ENCODE peak calls at places on chromosome 21, in five cellular contexts. X, G, E, S and V are unnamed samples.

GRCh38 chr21:45826733-45827692 is 154.6 kb upstream of the COL6A1 start:
- DNase-seq in E (no peak), S (no peak), X (no peak), G (no peak), V (no peak)

GRCh38 chr21:16468191-16468590 is 738.4 kb downstream of the USP25 start:
- DNase-seq in G (no peak), S (no peak), X (no peak), E (no peak), V (no peak)

GRCh38 chr21:16424331-16424749 is 694.6 kb downstream of the USP25 start:
- DNase-seq in S (no peak), G (no peak), X (no peak), E (no peak), V (no peak)

GRCh38 chr21:46206163-46207005 is 22.1 kb upstream of the SPATC1L start:
- DNase-seq in E (peak), S (no peak), G (no peak), X (no peak), V (no peak)

GRCh38 chr21:35084869-35085268 is 35.8 kb upstream of the RUNX1 start:
- DNase-seq in S (no peak), G (no peak), X (no peak), E (no peak), V (peak)

GRCh38 chr21:46334351-46335140 is 10.6 kb downstream of the PCNT start:
- DNase-seq in S (no peak), E (no peak), G (no peak), X (no peak), V (no peak)

GRCh38 chr21:25837545-25838263 is 102.9 kb downstream of the GABPA start:
- DNase-seq in G (no peak), E (no peak), S (no peak), X (no peak), V (no peak)

GRCh38 chr21:45029298-45029967 is 44.9 kb upstream of the ADARB1 start:
- DNase-seq in E (peak), X (peak), S (no peak), G (no peak), V (no peak)

GRCh38 chr21:44737706-44738354 is 26.5 kb upstream of the TSPEAR start:
- DNase-seq in X (no peak), E (no peak), S (no peak), G (no peak), V (no peak)

GRCh38 chr21:15966216-15966615 is 236.4 kb downstream of the USP25 start:
- DNase-seq in G (no peak), S (no peak), X (no peak), E (no peak), V (no peak)

GRCh38 chr21:32597205-32597604 is 11.9 kb upstream of the TCP10L start:
- DNase-seq in G (no peak), S (no peak), E (no peak), X (no peak), V (peak)

GRCh38 chr21:45620201-45620600 is 23.3 kb upstream of the PCBP3 start:
- DNase-seq in E (no peak), G (no peak), S (no peak), X (peak), V (no peak)

GRCh38 chr21:27475363-27475955 is 508.6 kb upstream of the ADAMTS5 start:
- DNase-seq in S (no peak), G (no peak), E (no peak), X (no peak), V (no peak)

GRCh38 chr21:16588433-16588860 is 858.7 kb downstream of the USP25 start:
- DNase-seq in G (peak), E (peak), S (peak), X (peak), V (peak)

GRCh38 chr21:14114251-14114650 is 96.5 kb downstream of the LIPI start:
- DNase-seq in X (no peak), S (no peak), G (no peak), E (no peak), V (no peak)

GRCh38 chr21:34813266-34813886 is 144.6 kb downstream of the CLIC6 start:
- DNase-seq in X (no peak), E (no peak), S (no peak), G (no peak), V (no peak)

GRCh38 chr21:44612029-44612486 is at the start of gene KRTAP10-8:
- DNase-seq in E (no peak), S (no peak), X (no peak), G (no peak), V (no peak)

GRCh38 chr21:25639167-25639921 is at the start of gene JAM2:
- DNase-seq in G (peak), X (peak), S (peak), E (peak), V (peak)

GRCh38 chr21:44871576-44872265 is 1.8 kb downstream of the PTTG1IP start:
- DNase-seq in E (peak), S (no peak), X (peak), G (no peak), V (peak)

GRCh38 chr21:45265721-45266517 is 21.8 kb downstream of the POFUT2 start:
- DNase-seq in E (peak), S (no peak), X (peak), G (no peak), V (no peak)

GRCh38 chr21:31162827-31163226 is 124.6 kb upstream of the KRTAP19-8 start:
- DNase-seq in X (no peak), S (no peak), G (no peak), E (no peak), V (peak)

GRCh38 chr21:15682977-15683376 is 46.8 kb upstream of the USP25 start:
- DNase-seq in E (no peak), X (no peak), G (no peak), S (no peak), V (no peak)

GRCh38 chr21:34243562-34243961 is 120.2 kb upstream of the KCNE2 start:
- DNase-seq in X (peak), E (no peak), S (no peak), G (no peak), V (peak)

GRCh38 chr21:14523234-14523633 is 22.9 kb downstream of the SAMSN1 start:
- DNase-seq in S (no peak), E (no peak), G (no peak), X (no peak), V (no peak)

GRCh38 chr21:15134711-15135110 is 69.9 kb upstream of the NRIP1 start:
- DNase-seq in E (no peak), G (no peak), S (no peak), X (no peak), V (no peak)

GRCh38 chr21:33025106-33025470 is 647 bp upstream of the OLIG2 start:
- DNase-seq in X (no peak), G (no peak), S (no peak), E (no peak), V (no peak)

GRCh38 chr21:25879203-25879602 is 144.4 kb downstream of the GABPA start:
- DNase-seq in E (no peak), S (no peak), G (no peak), X (no peak), V (no peak)

GRCh38 chr21:16279658-16280581 is 550.1 kb downstream of the USP25 start:
- DNase-seq in G (peak), S (peak), E (no peak), X (peak), V (no peak)

GRCh38 chr21:15552914-15553491 is 176.8 kb upstream of the USP25 start:
- DNase-seq in E (no peak), G (no peak), X (no peak), S (no peak), V (no peak)

GRCh38 chr21:46092026-46092764 is 5.7 kb upstream of the COL6A2 start:
- DNase-seq in E (peak), X (peak), G (peak), S (peak), V (peak)

GRCh38 chr21:46065993-46066842 is 31.7 kb upstream of the COL6A2 start:
- DNase-seq in E (peak), S (peak), G (peak), X (peak), V (no peak)

GRCh38 chr21:27423073-27423472 is 456.2 kb upstream of the ADAMTS5 start:
- DNase-seq in G (peak), S (peak), X (peak), E (peak), V (peak)

GRCh38 chr21:31182231-31183129 is 144.2 kb upstream of the KRTAP19-8 start:
- DNase-seq in S (no peak), X (no peak), E (no peak), G (no peak), V (no peak)

GRCh38 chr21:18245493-18245967 is 897 bp downstream of the CHODL start:
- DNase-seq in E (no peak), S (no peak), X (no peak), G (no peak), V (no peak)

GRCh38 chr21:31909772-31910470 is 37.1 kb downstream of the HUNK start:
- DNase-seq in G (no peak), X (no peak), E (no peak), S (no peak), V (no peak)

GRCh38 chr21:16124397-16125130 is 394.8 kb downstream of the USP25 start:
- DNase-seq in S (no peak), X (peak), E (no peak), G (peak), V (no peak)

GRCh38 chr21:46191686-46192575 is 7.7 kb upstream of the SPATC1L start:
- DNase-seq in X (peak), E (peak), G (no peak), S (no peak), V (no peak)

GRCh38 chr21:34899760-34900159 is 149.3 kb downstream of the RUNX1 start:
- DNase-seq in X (no peak), G (no peak), E (no peak), S (no peak), V (no peak)

GRCh38 chr21:34875830-34876229 is 173.3 kb downstream of the RUNX1 start:
- DNase-seq in E (no peak), G (no peak), S (no peak), X (no peak), V (no peak)

DNA sequence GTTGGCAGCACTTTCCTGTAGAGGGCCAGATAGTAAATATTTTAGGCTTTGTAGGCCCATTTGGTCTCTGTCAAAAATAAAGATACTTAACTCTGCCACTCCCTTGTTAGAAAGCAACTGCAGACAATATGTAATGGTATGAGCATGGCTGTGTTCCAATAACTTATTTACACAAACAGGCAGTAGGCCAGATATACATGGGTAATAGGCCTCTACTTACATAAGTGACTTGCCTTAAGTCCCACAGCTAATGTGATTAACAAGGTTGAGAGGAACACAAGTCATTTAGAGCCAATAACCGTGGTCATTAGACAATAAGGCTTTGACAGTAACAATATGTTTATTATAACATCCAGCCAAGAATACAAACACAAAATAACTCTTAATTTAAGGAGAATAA is 17.4 kb downstream of the CCT8 start:
- DNase-seq in S (no peak), G (no peak), X (no peak), E (no peak), V (no peak)
- TF ChIP-seq POLR2A in S (no peak), G (no peak), X (no peak), E (no peak), V (no peak)

GRCh38 chr21:29716753-29717152 is 223.0 kb downstream of the GRIK1 start:
- DNase-seq in E (no peak), S (no peak), G (no peak), X (no peak), V (no peak)
- TF ChIP-seq POLR2A in E (no peak), S (no peak), G (no peak), X (no peak), V (no peak)

GRCh38 chr21:39062196-39062900 is 120.9 kb downstream of the PSMG1 start:
- DNase-seq in E (no peak), G (no peak), X (no peak), S (no peak), V (no peak)

GRCh38 chr21:39066829-39067785 is 116.1 kb downstream of the PSMG1 start:
- DNase-seq in G (no peak), X (no peak), E (no peak), S (no peak), V (no peak)

GRCh38 chr21:39065912-39066311 is 117.3 kb downstream of the PSMG1 start:
- DNase-seq in X (no peak), G (no peak), E (no peak), S (no peak), V (no peak)

GRCh38 chr21:39063517-39063916 is 119.7 kb downstream of the PSMG1 start:
- DNase-seq in S (no peak), E (no peak), X (no peak), G (no peak), V (no peak)

DNA sequence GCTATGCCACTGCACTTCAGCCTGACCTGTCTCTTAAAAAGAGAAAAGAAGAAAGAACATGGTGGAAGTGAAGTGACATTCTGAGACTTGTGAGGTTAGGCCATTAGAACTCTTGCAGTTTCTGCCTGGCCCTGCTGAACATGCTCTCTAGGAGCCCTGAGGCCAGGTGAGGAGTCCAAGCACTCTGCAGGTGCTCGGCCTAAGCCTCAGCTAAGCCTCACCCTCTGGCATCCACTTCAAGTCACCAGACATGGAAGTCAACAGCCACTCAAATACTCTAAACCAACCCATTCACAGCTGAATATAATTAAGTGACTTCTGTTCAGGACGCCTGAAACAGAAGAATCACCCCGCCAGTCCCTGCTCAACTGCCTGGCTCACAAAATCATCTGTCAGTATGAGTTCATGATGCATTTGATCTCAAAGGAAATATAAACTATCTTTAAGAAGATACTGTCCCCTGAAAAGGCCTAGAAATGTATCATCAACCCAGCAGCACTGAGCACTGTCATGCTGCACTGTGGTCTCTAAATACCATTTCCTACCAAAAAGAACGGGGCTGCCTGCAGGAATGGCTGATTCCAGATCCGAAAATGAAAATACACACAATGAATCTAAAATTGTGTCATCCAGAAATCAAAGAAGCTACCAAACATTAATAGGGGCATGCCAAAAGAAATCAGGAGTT is 118.8 kb downstream of the PSMG1 start:
- DNase-seq in E (no peak), X (no peak), S (no peak), G (no peak), V (no peak)
- TF ChIP-seq POLR2A in E (no peak), X (no peak), S (no peak), G (no peak), V (no peak)

GRCh38 chr21:43585924-43586411 is 73.3 kb downstream of the HSF2BP start:
- DNase-seq in X (peak), E (no peak), S (peak), G (peak), V (peak)
- TF ChIP-seq POLR2A in X (no peak), E (no peak), S (no peak), G (no peak), V (no peak)

GRCh38 chr21:39344848-39345247 is 4.0 kb downstream of the HMGN1 start:
- DNase-seq in S (no peak), X (no peak), E (no peak), G (no peak), V (no peak)

GRCh38 chr21:39345440-39345839 is 3.4 kb downstream of the HMGN1 start:
- DNase-seq in X (no peak), E (no peak), G (no peak), S (no peak), V (no peak)

GRCh38 chr21:39336457-39337008 is 12.4 kb downstream of the HMGN1 start:
- DNase-seq in X (no peak), S (no peak), G (no peak), E (no peak), V (no peak)

GRCh38 chr21:39340687-39341086 is 8.2 kb downstream of the HMGN1 start:
- DNase-seq in G (no peak), X (no peak), S (no peak), E (no peak), V (no peak)

GRCh38 chr21:39341249-39341923 is 7.5 kb downstream of the HMGN1 start:
- DNase-seq in E (no peak), X (no peak), S (no peak), G (no peak), V (no peak)
- TF ChIP-seq POLR2A in E (no peak), X (no peak), S (no peak), G (no peak), V (no peak)

DNA sequence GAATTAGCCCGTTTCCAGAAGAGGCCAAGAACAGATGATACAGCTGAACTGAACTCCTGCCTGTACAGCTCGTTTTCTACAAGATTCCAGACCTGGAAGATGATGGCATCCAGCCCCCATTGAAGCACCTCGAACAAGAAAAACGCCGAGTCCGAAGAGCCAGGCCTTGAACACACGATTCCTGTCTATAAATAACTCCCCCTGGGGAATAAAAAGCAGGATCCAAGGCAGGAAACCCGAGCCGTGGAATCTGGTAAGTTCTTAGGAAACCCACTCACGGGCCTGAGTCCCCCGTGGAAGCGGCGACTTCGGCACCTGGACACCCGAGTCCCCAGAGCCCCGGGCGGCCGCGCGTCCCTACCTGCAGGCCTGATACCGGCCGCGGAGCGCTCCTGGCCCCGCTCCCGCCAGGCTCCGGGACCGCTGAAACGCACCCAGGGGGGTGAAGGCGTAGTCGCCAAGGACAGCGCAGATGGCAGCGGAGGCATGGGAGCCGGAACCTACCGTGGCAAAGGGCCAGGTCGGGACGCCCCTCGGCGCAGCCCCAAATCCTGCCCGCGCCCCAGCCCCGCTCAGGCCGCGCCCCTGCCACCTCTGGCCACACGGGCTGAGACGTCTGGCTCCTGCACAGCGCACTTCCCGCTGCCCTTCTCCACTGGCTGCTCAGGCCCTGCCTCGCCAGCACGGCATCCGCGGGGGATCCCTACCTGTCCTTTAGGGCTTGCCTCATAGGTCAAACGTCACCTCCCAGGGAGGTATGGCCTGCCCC is 14.0 kb upstream of the HLCS start:
- DNase-seq in E (peak), X (no peak), S (peak), G (peak), V (no peak)
- TF ChIP-seq POLR2A in E (no peak), X (no peak), S (no peak), G (no peak), V (no peak)

GRCh38 chr21:42120056-42120903 is 49.2 kb downstream of the UMODL1 start:
- DNase-seq in X (no peak), G (no peak), S (no peak), E (no peak), V (no peak)
- TF ChIP-seq POLR2A in X (no peak), G (no peak), S (no peak), E (no peak), V (no peak)

GRCh38 chr21:36155603-36156338 is 853 bp upstream of the DOP1B start:
- DNase-seq in G (peak), E (no peak), X (peak), S (peak), V (no peak)
- TF ChIP-seq POLR2A in G (peak), E (peak), X (peak), S (peak), V (peak)